ENCODE peak calls at places on chromosomes 13 and 19, in nine cellular contexts. U is psoas muscle; Z is gastrocnemius medialis; T is heart right ventricle; Q is heart left ventricle; F is astrocyte; D is suprapubic skin; Y is upper lobe of right lung; B is CD8-positive, alpha-beta T cell. N is an unnamed sample.

GRCh38 chr19:41795031-41795461 is 1.3 kb upstream of the CEACAM3 start:
- DNase-seq in D (no peak), Q (no peak), Y (no peak), T (peak; percentile 18), Z (no peak), F (no peak), U (no peak), B (peak; percentile 44), N (no peak)

GRCh38 chr13:77386880-77387606 is 60.1 kb upstream of the MYCBP2 start:
- DNase-seq in U (no peak), Q (no peak), D (peak; percentile 65), F (peak; percentile 87), T (no peak), Z (peak; percentile 68), Y (no peak), B (no peak), N (no peak)

GRCh38 chr13:49791214-49791752 is 1.2 kb downstream of the KPNA3 start:
- DNase-seq in Z (no peak), Q (no peak), B (no peak), Y (no peak), D (no peak), U (no peak), F (peak; percentile 8), T (no peak), N (peak; percentile 54)

GRCh38 chr13:113550453-113550852 is 34.1 kb upstream of the TFDP1 start:
- DNase-seq in U (no peak), Q (peak; percentile 13), Y (peak; percentile 32), T (no peak), D (no peak), B (no peak), F (no peak), Z (no peak), N (no peak)

GRCh38 chr19:7788933-7789323 is 25.9 kb downstream of the CLEC4M start:
- DNase-seq in F (no peak), Y (no peak), Q (no peak), B (no peak), T (no peak), Z (no peak), U (no peak), D (no peak), N (no peak)

GRCh38 chr13:95924389-95924994 is 128.7 kb downstream of the UGGT2 start:
- DNase-seq in Q (no peak), T (no peak), D (no peak), Y (no peak), Z (no peak), B (no peak), F (peak; percentile 92), U (no peak), N (no peak)

GRCh38 chr13:39032150-39032549 is 5.7 kb downstream of the PROSER1 start:
- DNase-seq in F (no peak), D (no peak), B (no peak), Q (no peak), U (no peak), Z (no peak), T (no peak), Y (no peak), N (no peak)

GRCh38 chr19:41297628-41298326 is 12.2 kb upstream of the CCDC97 start:
- DNase-seq in Z (peak; percentile 40), D (no peak), B (no peak), F (no peak), U (no peak), Q (no peak), Y (no peak), T (no peak), N (no peak)

GRCh38 chr13:114110091-114110829 is 22.2 kb downstream of the RASA3 start:
- DNase-seq in D (peak; percentile 76), U (peak; percentile 51), T (no peak), Z (peak; percentile 40), Q (no peak), F (no peak), Y (peak; percentile 78), B (peak; percentile 65), N (peak; percentile 84)

GRCh38 chr19:41929536-41930071 is 1.4 kb upstream of the ERFL start:
- DNase-seq in Q (no peak), Z (no peak), D (no peak), U (no peak), Y (no peak), B (no peak), F (no peak), T (no peak), N (no peak)

GRCh38 chr19:2631213-2631821 is 71.2 kb downstream of the GNG7 start:
- DNase-seq in F (no peak), D (no peak), T (no peak), Q (no peak), U (no peak), Z (no peak), Y (no peak), B (no peak), N (no peak)

GRCh38 chr19:40332669-40333068 is 15.5 kb downstream of the C19orf47 start:
- DNase-seq in Z (no peak), Y (no peak), D (no peak), F (no peak), Q (no peak), U (no peak), B (no peak), T (no peak), N (no peak)

GRCh38 chr13:60335531-60335930 is 61.5 kb upstream of the TDRD3 start:
- DNase-seq in Y (no peak), T (no peak), Z (no peak), Q (no peak), B (no peak), F (peak; percentile 12), D (no peak), U (no peak), N (no peak)

GRCh38 chr19:30520735-30521479 is 148.7 kb downstream of the ZNF536 start:
- DNase-seq in D (no peak), F (no peak), T (no peak), Q (no peak), Z (no peak), Y (no peak), B (no peak), U (no peak), N (no peak)

GRCh38 chr19:3969435-3970312 is 1.2 kb downstream of the DAPK3 start:
- DNase-seq in U (peak; percentile 40), T (peak; percentile 60), Z (peak; percentile 87), B (no peak), F (peak; percentile 87), D (peak; percentile 60), Y (no peak), Q (peak; percentile 62), N (peak; percentile 61)
- TF ChIP-seq CTCF in U (no peak), T (no peak), Z (peak; percentile 12), B (no peak), F (peak; percentile 26), D (no peak), Y (no peak), Q (no peak), N (no peak)

GRCh38 chr19:15671237-15671636 is 1.6 kb upstream of the CYP4F12 start:
- DNase-seq in T (no peak), F (no peak), D (no peak), U (no peak), Q (no peak), B (no peak), Y (no peak), Z (no peak), N (no peak)

GRCh38 chr19:15675560-15675959 is 2.7 kb downstream of the CYP4F12 start:
- DNase-seq in F (no peak), Y (no peak), U (no peak), T (no peak), Z (no peak), Q (no peak), B (no peak), D (no peak), N (no peak)

GRCh38 chr19:15672580-15673175 is at the start of gene CYP4F12:
- DNase-seq in T (peak; percentile 88), Z (peak; percentile 62), Q (peak; percentile 94), B (no peak), Y (peak; percentile 82), U (peak; percentile 81), F (no peak), D (peak; percentile 85), N (peak; percentile 86)

GRCh38 chr19:15671891-15672579 is 852 bp upstream of the CYP4F12 start:
- DNase-seq in Y (no peak), Q (no peak), U (no peak), Z (no peak), B (no peak), T (no peak), F (no peak), D (no peak), N (no peak)

GRCh38 chr19:15673176-15673654 is 328 bp downstream of the CYP4F12 start:
- DNase-seq in U (no peak), T (no peak), Y (no peak), D (no peak), F (no peak), Z (no peak), Q (no peak), B (no peak), N (no peak)
- H3K4me3 ChIP-seq in U (peak overlapping the region; percentile 28), T (no peak overlapping the region), Y (no peak overlapping the region), D (peak overlapping the region; percentile 32), F (no peak overlapping the region), Z (no peak overlapping the region), Q (peak overlapping the region; percentile 40), B (no peak overlapping the region), N (no peak overlapping the region)

DNA sequence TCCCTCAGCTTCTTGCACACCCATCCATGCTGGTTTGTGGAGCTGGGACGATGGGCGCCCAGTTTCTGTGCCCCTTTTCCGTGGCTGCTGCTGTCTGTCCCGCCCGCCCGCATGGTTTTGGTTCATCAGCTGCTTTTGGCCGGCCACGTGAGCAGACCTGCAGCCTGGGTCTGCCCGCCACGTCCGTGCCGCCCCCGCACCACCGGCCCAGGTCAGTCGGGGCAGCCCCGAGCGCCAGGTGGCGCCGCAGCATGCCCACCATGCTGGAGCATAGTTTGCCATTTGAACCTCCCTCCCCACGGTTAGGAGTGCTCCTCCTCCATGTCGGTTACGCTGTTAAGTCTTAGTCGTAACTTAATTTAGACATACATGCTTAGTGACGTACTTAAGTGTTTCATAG is 15.3 kb upstream of the RPS15 start:
- DNase-seq in B (no peak), Y (no peak), T (no peak), D (no peak), Z (no peak), U (no peak), F (no peak), Q (no peak), N (peak; percentile 76)
- TF ChIP-seq CTCF in B (no peak), Y (no peak), T (no peak), D (no peak), Z (no peak), U (no peak), F (no peak), Q (no peak), N (no peak)

DNA sequence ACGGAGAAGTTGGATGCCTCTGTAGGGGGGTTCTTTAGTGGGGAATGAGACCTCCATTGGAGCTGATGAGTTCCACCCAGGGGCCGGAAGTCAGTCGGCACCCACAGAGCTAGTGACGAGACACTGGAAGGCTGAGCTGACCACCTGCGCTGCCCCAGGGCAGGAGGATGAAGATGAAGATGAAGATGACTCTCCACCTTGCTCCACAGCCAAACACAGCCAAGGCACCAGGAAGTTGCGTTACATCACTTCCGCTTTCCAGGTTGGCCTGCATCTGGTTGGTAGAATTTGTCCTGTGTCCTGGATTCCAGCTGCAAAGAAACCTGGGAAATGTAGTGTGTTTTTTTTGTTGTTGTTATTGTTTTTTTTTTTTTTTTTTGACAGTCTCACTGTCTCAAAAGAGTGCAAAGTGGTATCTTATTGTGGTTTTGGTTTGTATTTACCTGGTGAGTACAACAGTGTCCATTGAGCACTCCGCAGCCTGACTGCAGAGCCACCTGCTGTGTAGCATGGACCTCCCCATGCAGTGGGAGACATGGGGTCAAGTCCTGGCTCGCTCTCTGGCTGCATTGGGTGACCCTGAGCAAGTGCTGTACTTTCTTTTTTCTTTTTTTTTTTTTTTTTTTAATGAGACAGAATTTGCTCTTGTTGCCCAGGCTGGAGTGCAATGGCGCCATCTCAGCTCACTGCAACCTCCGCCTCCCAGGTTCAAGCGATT is 1.9 kb downstream of the TBC1D17 start:
- DNase-seq in B (no peak), T (no peak), D (no peak), Q (no peak), U (no peak), Y (no peak), F (no peak), Z (peak; percentile 15), N (no peak)
- H3K4me3 ChIP-seq in B (no peak overlapping the region), T (no peak overlapping the region), D (no peak overlapping the region), Q (no peak overlapping the region), U (peak overlapping the region; percentile 69), Y (no peak overlapping the region), F (no peak overlapping the region), Z (no peak overlapping the region), N (no peak overlapping the region)